ENCODE peak calls at places on chromosomes 5 and 9, in five cellular contexts. One of them, this sample, is unnamed.

GRCh38 chr5:9046756-9047481 is 499.0 kb downstream of the SEMA5A start:
- DNase-seq in mesenchymal stem cell: peak; percentile 98
- DNase-seq in effector memory CD4-positive, alpha-beta T cell: no peak
- DNase-seq in RWPE2: peak; percentile 82
- DNase-seq in Panc1: peak; percentile 79
- DNase-seq in this sample: no peak

GRCh38 chr9:69474821-69475220 is 149.8 kb downstream of the ENTREP1 start:
- DNase-seq in mesenchymal stem cell: no peak
- DNase-seq in effector memory CD4-positive, alpha-beta T cell: no peak
- DNase-seq in RWPE2: no peak
- DNase-seq in Panc1: no peak
- DNase-seq in this sample: no peak

GRCh38 chr9:99000480-99001395 is 57.0 kb downstream of the COL15A1 start:
- DNase-seq in mesenchymal stem cell: peak; percentile 84
- DNase-seq in effector memory CD4-positive, alpha-beta T cell: peak; percentile 28
- DNase-seq in RWPE2: no peak
- DNase-seq in Panc1: peak; percentile 47
- DNase-seq in this sample: no peak

GRCh38 chr9:34437006-34437925 is 21.1 kb downstream of the FAM219A start:
- DNase-seq in mesenchymal stem cell: peak; percentile 75
- DNase-seq in effector memory CD4-positive, alpha-beta T cell: peak; percentile 21
- DNase-seq in RWPE2: no peak
- DNase-seq in Panc1: peak; percentile 39
- DNase-seq in this sample: peak; percentile 70

GRCh38 chr9:34610434-34611206 is 1.3 kb downstream of the RPP25L start:
- DNase-seq in mesenchymal stem cell: no peak
- DNase-seq in effector memory CD4-positive, alpha-beta T cell: no peak
- DNase-seq in RWPE2: no peak
- DNase-seq in Panc1: no peak
- DNase-seq in this sample: no peak

GRCh38 chr5:1823381-1824034 is 22.3 kb downstream of the NDUFS6 start:
- DNase-seq in mesenchymal stem cell: no peak
- DNase-seq in effector memory CD4-positive, alpha-beta T cell: no peak
- DNase-seq in RWPE2: peak; percentile 56
- DNase-seq in Panc1: no peak
- DNase-seq in this sample: peak; percentile 46

GRCh38 chr9:135719472-135719871 is 17.5 kb downstream of the KCNT1 start:
- DNase-seq in mesenchymal stem cell: no peak
- DNase-seq in effector memory CD4-positive, alpha-beta T cell: no peak
- DNase-seq in RWPE2: no peak
- DNase-seq in Panc1: no peak
- DNase-seq in this sample: no peak

GRCh38 chr9:128120741-128121465 is 6.6 kb downstream of the PTGES2 start:
- DNase-seq in mesenchymal stem cell: no peak
- DNase-seq in effector memory CD4-positive, alpha-beta T cell: no peak
- DNase-seq in RWPE2: peak; percentile 54
- DNase-seq in Panc1: no peak
- DNase-seq in this sample: peak; percentile 46

GRCh38 chr5:72552041-72552557 is 44.9 kb upstream of the ZNF366 start:
- DNase-seq in mesenchymal stem cell: peak; percentile 63
- DNase-seq in effector memory CD4-positive, alpha-beta T cell: no peak
- DNase-seq in RWPE2: no peak
- DNase-seq in Panc1: no peak
- DNase-seq in this sample: no peak

GRCh38 chr5:53319306-53319705 is 161.1 kb upstream of the FST start:
- DNase-seq in mesenchymal stem cell: no peak
- DNase-seq in effector memory CD4-positive, alpha-beta T cell: no peak
- DNase-seq in RWPE2: peak; percentile 84
- DNase-seq in Panc1: no peak
- DNase-seq in this sample: no peak

GRCh38 chr5:96049398-96050272 is 88.0 kb upstream of the ELL2 start:
- DNase-seq in mesenchymal stem cell: peak; percentile 87
- DNase-seq in effector memory CD4-positive, alpha-beta T cell: no peak
- DNase-seq in RWPE2: no peak
- DNase-seq in Panc1: no peak
- DNase-seq in this sample: no peak

GRCh38 chr5:152331006-152331405 is 74.1 kb downstream of the NMUR2 start:
- DNase-seq in mesenchymal stem cell: no peak
- DNase-seq in effector memory CD4-positive, alpha-beta T cell: no peak
- DNase-seq in RWPE2: no peak
- DNase-seq in Panc1: no peak
- DNase-seq in this sample: no peak

GRCh38 chr9:36078047-36078446 is 41.3 kb downstream of the RECK start:
- DNase-seq in mesenchymal stem cell: no peak
- DNase-seq in effector memory CD4-positive, alpha-beta T cell: no peak
- DNase-seq in RWPE2: no peak
- DNase-seq in Panc1: no peak
- DNase-seq in this sample: no peak

GRCh38 chr5:68405026-68405684 is 189.6 kb downstream of the PIK3R1 start:
- DNase-seq in mesenchymal stem cell: no peak
- DNase-seq in effector memory CD4-positive, alpha-beta T cell: no peak
- DNase-seq in RWPE2: no peak
- DNase-seq in Panc1: no peak
- DNase-seq in this sample: no peak

GRCh38 chr5:93581738-93582414 is 857 bp upstream of the NR2F1-AS1 start:
- DNase-seq in mesenchymal stem cell: peak; percentile 95
- DNase-seq in effector memory CD4-positive, alpha-beta T cell: no peak
- DNase-seq in RWPE2: no peak
- DNase-seq in Panc1: no peak
- DNase-seq in this sample: peak; percentile 72

GRCh38 chr9:83197611-83198010 is 134.7 kb upstream of the RASEF start:
- DNase-seq in mesenchymal stem cell: no peak
- DNase-seq in effector memory CD4-positive, alpha-beta T cell: no peak
- DNase-seq in RWPE2: no peak
- DNase-seq in Panc1: no peak
- DNase-seq in this sample: no peak

GRCh38 chr5:58071566-58071965 is 388.3 kb downstream of the PLK2 start:
- DNase-seq in mesenchymal stem cell: no peak
- DNase-seq in effector memory CD4-positive, alpha-beta T cell: no peak
- DNase-seq in RWPE2: no peak
- DNase-seq in Panc1: no peak
- DNase-seq in this sample: no peak

GRCh38 chr5:142816577-142816976 is 46.4 kb downstream of the ARHGAP26 start:
- DNase-seq in mesenchymal stem cell: peak; percentile 40
- DNase-seq in effector memory CD4-positive, alpha-beta T cell: no peak
- DNase-seq in RWPE2: no peak
- DNase-seq in Panc1: no peak
- DNase-seq in this sample: no peak

GRCh38 chr9:90511711-90512110 is 130.9 kb downstream of the DIRAS2 start:
- DNase-seq in mesenchymal stem cell: no peak
- DNase-seq in effector memory CD4-positive, alpha-beta T cell: no peak
- DNase-seq in RWPE2: no peak
- DNase-seq in Panc1: no peak
- DNase-seq in this sample: no peak

GRCh38 chr5:127313847-127314473 is 23.4 kb downstream of the MEGF10 start:
- DNase-seq in mesenchymal stem cell: peak; percentile 61
- DNase-seq in effector memory CD4-positive, alpha-beta T cell: peak; percentile 19
- DNase-seq in RWPE2: no peak
- DNase-seq in Panc1: peak; percentile 28
- DNase-seq in this sample: peak; percentile 68

GRCh38 chr9:69476016-69476415 is 151.0 kb downstream of the ENTREP1 start:
- DNase-seq in mesenchymal stem cell: no peak
- DNase-seq in effector memory CD4-positive, alpha-beta T cell: peak; percentile 8
- DNase-seq in RWPE2: no peak
- DNase-seq in Panc1: no peak
- DNase-seq in this sample: no peak

GRCh38 chr9:4700093-4700492 is 20.7 kb downstream of the CDC37L1 start:
- DNase-seq in mesenchymal stem cell: peak; percentile 15
- DNase-seq in effector memory CD4-positive, alpha-beta T cell: no peak
- DNase-seq in RWPE2: no peak
- DNase-seq in Panc1: no peak
- DNase-seq in this sample: no peak

GRCh38 chr5:67725591-67725990 is 490.0 kb upstream of the PIK3R1 start:
- DNase-seq in mesenchymal stem cell: no peak
- DNase-seq in effector memory CD4-positive, alpha-beta T cell: no peak
- DNase-seq in RWPE2: no peak
- DNase-seq in Panc1: no peak
- DNase-seq in this sample: no peak

GRCh38 chr9:34578241-34579096 is 11.1 kb downstream of the CNTFR start:
- DNase-seq in mesenchymal stem cell: peak; percentile 58
- DNase-seq in effector memory CD4-positive, alpha-beta T cell: no peak
- DNase-seq in RWPE2: no peak
- DNase-seq in Panc1: no peak
- DNase-seq in this sample: no peak

GRCh38 chr5:38692346-38692745 is 135.9 kb upstream of the LIFR start:
- DNase-seq in mesenchymal stem cell: peak; percentile 27
- DNase-seq in effector memory CD4-positive, alpha-beta T cell: no peak
- DNase-seq in RWPE2: no peak
- DNase-seq in Panc1: no peak
- DNase-seq in this sample: no peak

GRCh38 chr5:147578228-147579024 is 68.6 kb upstream of the DPYSL3 start:
- DNase-seq in mesenchymal stem cell: peak; percentile 67
- DNase-seq in effector memory CD4-positive, alpha-beta T cell: no peak
- DNase-seq in RWPE2: no peak
- DNase-seq in Panc1: peak; percentile 10
- DNase-seq in this sample: no peak

GRCh38 chr5:56587381-56588124 is 227.8 kb upstream of the MAP3K1 start:
- DNase-seq in mesenchymal stem cell: no peak
- DNase-seq in effector memory CD4-positive, alpha-beta T cell: no peak
- DNase-seq in RWPE2: no peak
- DNase-seq in Panc1: no peak
- DNase-seq in this sample: no peak

GRCh38 chr5:68330564-68330963 is 115.0 kb downstream of the PIK3R1 start:
- DNase-seq in mesenchymal stem cell: peak; percentile 38
- DNase-seq in effector memory CD4-positive, alpha-beta T cell: no peak
- DNase-seq in RWPE2: no peak
- DNase-seq in Panc1: no peak
- DNase-seq in this sample: no peak

GRCh38 chr9:15158019-15158418 is 149.0 kb downstream of the TTC39B start:
- DNase-seq in mesenchymal stem cell: no peak
- DNase-seq in effector memory CD4-positive, alpha-beta T cell: no peak
- DNase-seq in RWPE2: no peak
- DNase-seq in Panc1: no peak
- DNase-seq in this sample: no peak

GRCh38 chr5:5492087-5492933 is 69.8 kb downstream of the ICE1 start:
- DNase-seq in mesenchymal stem cell: peak; percentile 63
- DNase-seq in effector memory CD4-positive, alpha-beta T cell: no peak
- DNase-seq in RWPE2: no peak
- DNase-seq in Panc1: peak; percentile 41
- DNase-seq in this sample: no peak

GRCh38 chr5:138662599-138662998 is 87.4 kb upstream of the HSPA9 start:
- DNase-seq in mesenchymal stem cell: no peak
- DNase-seq in effector memory CD4-positive, alpha-beta T cell: no peak
- DNase-seq in RWPE2: no peak
- DNase-seq in Panc1: no peak
- DNase-seq in this sample: no peak

GRCh38 chr5:138661991-138662434 is 86.8 kb upstream of the HSPA9 start:
- DNase-seq in mesenchymal stem cell: no peak
- DNase-seq in effector memory CD4-positive, alpha-beta T cell: no peak
- DNase-seq in RWPE2: no peak
- DNase-seq in Panc1: no peak
- DNase-seq in this sample: no peak

GRCh38 chr5:138664276-138664943 is 88.8 kb upstream of the CTNNA1 start:
- DNase-seq in mesenchymal stem cell: peak; percentile 78
- DNase-seq in effector memory CD4-positive, alpha-beta T cell: no peak
- DNase-seq in RWPE2: no peak
- DNase-seq in Panc1: no peak
- DNase-seq in this sample: no peak

GRCh38 chr5:138663009-138663408 is 87.8 kb upstream of the HSPA9 start:
- DNase-seq in mesenchymal stem cell: no peak
- DNase-seq in effector memory CD4-positive, alpha-beta T cell: peak; percentile 4
- DNase-seq in RWPE2: no peak
- DNase-seq in Panc1: no peak
- DNase-seq in this sample: no peak

GRCh38 chr5:138663561-138663960 is 88.4 kb upstream of the HSPA9 start:
- DNase-seq in mesenchymal stem cell: no peak
- DNase-seq in effector memory CD4-positive, alpha-beta T cell: no peak
- DNase-seq in RWPE2: no peak
- DNase-seq in Panc1: no peak
- DNase-seq in this sample: no peak
- H3K4me3 ChIP-seq in mesenchymal stem cell: no peak overlapping the region
- H3K4me3 ChIP-seq in effector memory CD4-positive, alpha-beta T cell: no peak overlapping the region
- H3K4me3 ChIP-seq in RWPE2: no peak overlapping the region
- H3K4me3 ChIP-seq in Panc1: no peak overlapping the region
- H3K4me3 ChIP-seq in this sample: no peak overlapping the region

GRCh38 chr9:20506631-20507030 is 115.7 kb downstream of the MLLT3 start:
- DNase-seq in mesenchymal stem cell: no peak
- DNase-seq in effector memory CD4-positive, alpha-beta T cell: no peak
- DNase-seq in RWPE2: no peak
- DNase-seq in Panc1: no peak
- DNase-seq in this sample: no peak

GRCh38 chr9:20504930-20505329 is 117.4 kb downstream of the MLLT3 start:
- DNase-seq in mesenchymal stem cell: no peak
- DNase-seq in effector memory CD4-positive, alpha-beta T cell: no peak
- DNase-seq in RWPE2: no peak
- DNase-seq in Panc1: no peak
- DNase-seq in this sample: no peak

GRCh38 chr9:20508242-20508641 is 114.1 kb downstream of the MLLT3 start:
- DNase-seq in mesenchymal stem cell: peak; percentile 63
- DNase-seq in effector memory CD4-positive, alpha-beta T cell: no peak
- DNase-seq in RWPE2: no peak
- DNase-seq in Panc1: no peak
- DNase-seq in this sample: no peak

GRCh38 chr9:20507431-20507830 is 114.9 kb downstream of the MLLT3 start:
- DNase-seq in mesenchymal stem cell: no peak
- DNase-seq in effector memory CD4-positive, alpha-beta T cell: no peak
- DNase-seq in RWPE2: no peak
- DNase-seq in Panc1: no peak
- DNase-seq in this sample: no peak

GRCh38 chr9:20505574-20505973 is 116.7 kb downstream of the MLLT3 start:
- DNase-seq in mesenchymal stem cell: no peak
- DNase-seq in effector memory CD4-positive, alpha-beta T cell: no peak
- DNase-seq in RWPE2: no peak
- DNase-seq in Panc1: no peak
- DNase-seq in this sample: no peak
- H3K27ac ChIP-seq in mesenchymal stem cell: no peak overlapping the region
- H3K27ac ChIP-seq in effector memory CD4-positive, alpha-beta T cell: no peak overlapping the region
- H3K27ac ChIP-seq in RWPE2: no peak overlapping the region
- H3K27ac ChIP-seq in Panc1: no peak overlapping the region
- H3K27ac ChIP-seq in this sample: no peak overlapping the region

GRCh38 chr9:652896-653295 is 188.6 kb upstream of the DMRT1 start:
- DNase-seq in mesenchymal stem cell: no peak
- DNase-seq in effector memory CD4-positive, alpha-beta T cell: no peak
- DNase-seq in RWPE2: no peak
- DNase-seq in Panc1: no peak
- DNase-seq in this sample: peak; percentile 89

GRCh38 chr9:647522-647921 is 194.0 kb upstream of the DMRT1 start:
- DNase-seq in mesenchymal stem cell: no peak
- DNase-seq in effector memory CD4-positive, alpha-beta T cell: no peak
- DNase-seq in RWPE2: no peak
- DNase-seq in Panc1: no peak
- DNase-seq in this sample: no peak

GRCh38 chr9:651372-651771 is 190.1 kb upstream of the DMRT1 start:
- DNase-seq in mesenchymal stem cell: no peak
- DNase-seq in effector memory CD4-positive, alpha-beta T cell: no peak
- DNase-seq in RWPE2: no peak
- DNase-seq in Panc1: no peak
- DNase-seq in this sample: no peak

GRCh38 chr9:649128-650074 is 192.1 kb upstream of the DMRT1 start:
- DNase-seq in mesenchymal stem cell: no peak
- DNase-seq in effector memory CD4-positive, alpha-beta T cell: no peak
- DNase-seq in RWPE2: no peak
- DNase-seq in Panc1: no peak
- DNase-seq in this sample: no peak

GRCh38 chr9:650362-650761 is 191.1 kb upstream of the DMRT1 start:
- DNase-seq in mesenchymal stem cell: no peak
- DNase-seq in effector memory CD4-positive, alpha-beta T cell: no peak
- DNase-seq in RWPE2: no peak
- DNase-seq in Panc1: no peak
- DNase-seq in this sample: no peak
- H3K4me3 ChIP-seq in mesenchymal stem cell: peak overlapping the region; percentile 37
- H3K4me3 ChIP-seq in effector memory CD4-positive, alpha-beta T cell: no peak overlapping the region
- H3K4me3 ChIP-seq in RWPE2: no peak overlapping the region
- H3K4me3 ChIP-seq in Panc1: no peak overlapping the region
- H3K4me3 ChIP-seq in this sample: no peak overlapping the region

GRCh38 chr9:134223601-134224122 is 59.3 kb upstream of the RNU6ATAC start:
- DNase-seq in mesenchymal stem cell: no peak
- DNase-seq in effector memory CD4-positive, alpha-beta T cell: no peak
- DNase-seq in RWPE2: no peak
- DNase-seq in Panc1: no peak
- DNase-seq in this sample: peak; percentile 42
- H3K27ac ChIP-seq in mesenchymal stem cell: no peak overlapping the region
- H3K27ac ChIP-seq in effector memory CD4-positive, alpha-beta T cell: no peak overlapping the region
- H3K27ac ChIP-seq in RWPE2: no peak overlapping the region
- H3K27ac ChIP-seq in Panc1: no peak overlapping the region
- H3K27ac ChIP-seq in this sample: no peak overlapping the region

This sample was measured in sigmoid colon.